ENCODE peak calls at places on chromosomes 3 and 15, in five cellular contexts. O is left ventricle myocardium inferior; F is neuronal stem cell; H is adrenal gland; N is CD4-positive, CD25-positive, alpha-beta regulatory T cell. B is an unnamed sample. For H3K36me3, the result is how much of the 10 kb centered on the place peaks cover.

GRCh38 chr3:61269460-61269859 is 18.2 kb upstream of the FHIT start:
- DNase-seq in O (no peak), F (no peak), H (no peak), N (no peak), B (no peak)

GRCh38 chr3:177624523-177625495 is 427.5 kb upstream of the TBL1XR1 start:
- DNase-seq in O (no peak), F (no peak), H (no peak), N (peak), B (no peak)

GRCh38 chr3:6679510-6679909 is 181.4 kb upstream of the GRM7 start:
- DNase-seq in O (no peak), F (no peak), H (no peak), N (no peak), B (no peak)

GRCh38 chr3:154430014-154430413 is at the start of gene GPR149:
- DNase-seq in O (no peak), F (no peak), H (no peak), N (no peak), B (peak)

GRCh38 chr3:149494022-149494758 is 19.7 kb downstream of the TM4SF4 start:
- DNase-seq in O (no peak), F (peak), H (peak), N (peak), B (peak)

GRCh38 chr3:11411956-11412355 is 139.8 kb downstream of the ATG7 start:
- DNase-seq in O (no peak), F (no peak), H (no peak), N (no peak), B (no peak)

GRCh38 chr3:184229424-184230080 is at the start of gene VWA5B2:
- DNase-seq in O (peak), F (peak), H (peak), N (peak), B (peak)

GRCh38 chr3:85567074-85567676 is 608.4 kb downstream of the CADM2 start:
- DNase-seq in O (peak), F (peak), H (peak), N (no peak), B (peak)

GRCh38 chr15:70524470-70524869 is 238.9 kb downstream of the UACA start:
- DNase-seq in O (no peak), F (no peak), H (no peak), N (no peak), B (no peak)

GRCh38 chr3:119856695-119857094 is 74.8 kb downstream of the NR1I2 start:
- DNase-seq in O (no peak), F (no peak), H (no peak), N (no peak), B (no peak)

GRCh38 chr3:113897373-113897777 is 50.4 kb upstream of the ZDHHC23 start:
- DNase-seq in O (no peak), F (no peak), H (no peak), N (no peak), B (no peak)

GRCh38 chr3:131688370-131688769 is 185.6 kb upstream of the MRPL3 start:
- DNase-seq in O (no peak), F (no peak), H (no peak), N (no peak), B (no peak)

GRCh38 chr3:133408961-133409360 is 9.1 kb downstream of the BFSP2 start:
- DNase-seq in O (no peak), F (no peak), H (no peak), N (no peak), B (no peak)

GRCh38 chr3:151923901-151924300 is 50.5 kb downstream of the SUCNR1 start:
- DNase-seq in O (no peak), F (no peak), H (no peak), N (no peak), B (no peak)

GRCh38 chr3:183826854-183827253 is 1.5 kb upstream of the MAP6D1 start:
- DNase-seq in O (no peak), F (no peak), H (no peak), N (no peak), B (no peak)

GRCh38 chr3:192010490-192010889 is 549.5 kb downstream of the PYDC2 start:
- DNase-seq in O (no peak), F (no peak), H (no peak), N (no peak), B (no peak)

GRCh38 chr15:99962006-99962561 is 228.8 kb upstream of the LYSMD4 start:
- DNase-seq in O (no peak), F (no peak), H (peak), N (no peak), B (no peak)

GRCh38 chr15:52186651-52187486 is 4.3 kb downstream of the GNB5 start:
- DNase-seq in O (no peak), F (no peak), H (peak), N (no peak), B (peak)

GRCh38 chr3:8542190-8542980 is 40.8 kb downstream of the LMCD1 start:
- DNase-seq in O (no peak), F (no peak), H (no peak), N (no peak), B (no peak)

GRCh38 chr15:66098019-66098363 is 155.6 kb downstream of the MEGF11 start:
- DNase-seq in O (no peak), F (no peak), H (no peak), N (no peak), B (no peak)

GRCh38 chr3:123552095-123552714 is 32.6 kb downstream of the HACD2 start:
- DNase-seq in O (no peak), F (no peak), H (no peak), N (no peak), B (no peak)

GRCh38 chr3:123547881-123548534 is 36.8 kb downstream of the HACD2 start:
- DNase-seq in O (no peak), F (no peak), H (no peak), N (no peak), B (peak)

GRCh38 chr3:123543950-123544349 is 40.9 kb downstream of the HACD2 start:
- DNase-seq in O (no peak), F (no peak), H (no peak), N (no peak), B (no peak)

GRCh38 chr3:123540285-123540684 is 44.6 kb downstream of the HACD2 start:
- DNase-seq in O (no peak), F (no peak), H (no peak), N (no peak), B (no peak)

DNA sequence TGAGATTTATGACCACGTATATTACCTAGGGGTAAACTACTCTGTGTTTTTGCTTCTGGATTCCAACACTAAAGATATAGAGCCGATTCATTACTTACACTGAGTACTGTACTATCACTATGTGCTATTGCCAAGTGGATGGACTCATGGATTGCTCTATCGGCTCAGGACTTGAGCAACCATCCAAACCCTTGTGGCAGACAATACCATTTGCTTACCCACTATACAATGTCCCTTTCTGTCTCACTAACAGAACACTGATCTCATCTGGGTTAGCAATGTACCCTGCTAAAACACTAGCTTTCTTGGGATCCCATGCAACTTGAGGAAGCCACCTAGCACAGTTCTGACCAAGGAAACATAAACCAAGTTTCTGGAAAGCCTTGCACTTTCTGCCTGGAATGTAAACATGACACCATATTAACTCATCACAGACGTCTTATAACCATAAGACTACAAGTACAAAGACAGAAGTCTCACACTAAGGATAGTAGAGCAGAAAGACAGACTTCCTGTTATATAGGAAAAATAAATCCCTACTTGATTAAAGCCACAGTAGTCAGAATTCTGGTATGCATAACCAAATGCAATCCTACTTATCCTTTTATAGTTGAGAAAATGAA is 38.6 kb downstream of the HACD2 start:
- DNase-seq in O (no peak), F (no peak), H (no peak), N (no peak), B (no peak)
- H3K36me3 ChIP-seq in O (under half), F (under half), H (under half), N (under half), B (under half)

GRCh38 chr3:73009750-73010149 is 13.1 kb downstream of the PPP4R2 start:
- DNase-seq in O (no peak), F (no peak), H (no peak), N (no peak), B (no peak)

GRCh38 chr3:73009008-73009407 is 12.4 kb downstream of the PPP4R2 start:
- DNase-seq in O (no peak), F (no peak), H (no peak), N (no peak), B (no peak)

GRCh38 chr3:73010158-73010557 is 13.5 kb downstream of the PPP4R2 start:
- DNase-seq in O (no peak), F (no peak), H (peak), N (no peak), B (peak)

GRCh38 chr3:73004316-73004715 is 7.7 kb downstream of the PPP4R2 start:
- DNase-seq in O (no peak), F (no peak), H (no peak), N (no peak), B (no peak)

GRCh38 chr3:73007992-73008712 is 11.5 kb downstream of the PPP4R2 start:
- DNase-seq in O (no peak), F (no peak), H (no peak), N (no peak), B (no peak)
- H3K36me3 ChIP-seq in O (under half), F (under half), H (under half), N (under half), B (under half)

GRCh38 chr3:52473031-52473430 is 17.6 kb downstream of the NISCH start:
- DNase-seq in O (no peak), F (no peak), H (peak), N (no peak), B (no peak)
- H3K36me3 ChIP-seq in O (half or more), F (half or more), H (half or more), N (half or more), B (under half)

DNA sequence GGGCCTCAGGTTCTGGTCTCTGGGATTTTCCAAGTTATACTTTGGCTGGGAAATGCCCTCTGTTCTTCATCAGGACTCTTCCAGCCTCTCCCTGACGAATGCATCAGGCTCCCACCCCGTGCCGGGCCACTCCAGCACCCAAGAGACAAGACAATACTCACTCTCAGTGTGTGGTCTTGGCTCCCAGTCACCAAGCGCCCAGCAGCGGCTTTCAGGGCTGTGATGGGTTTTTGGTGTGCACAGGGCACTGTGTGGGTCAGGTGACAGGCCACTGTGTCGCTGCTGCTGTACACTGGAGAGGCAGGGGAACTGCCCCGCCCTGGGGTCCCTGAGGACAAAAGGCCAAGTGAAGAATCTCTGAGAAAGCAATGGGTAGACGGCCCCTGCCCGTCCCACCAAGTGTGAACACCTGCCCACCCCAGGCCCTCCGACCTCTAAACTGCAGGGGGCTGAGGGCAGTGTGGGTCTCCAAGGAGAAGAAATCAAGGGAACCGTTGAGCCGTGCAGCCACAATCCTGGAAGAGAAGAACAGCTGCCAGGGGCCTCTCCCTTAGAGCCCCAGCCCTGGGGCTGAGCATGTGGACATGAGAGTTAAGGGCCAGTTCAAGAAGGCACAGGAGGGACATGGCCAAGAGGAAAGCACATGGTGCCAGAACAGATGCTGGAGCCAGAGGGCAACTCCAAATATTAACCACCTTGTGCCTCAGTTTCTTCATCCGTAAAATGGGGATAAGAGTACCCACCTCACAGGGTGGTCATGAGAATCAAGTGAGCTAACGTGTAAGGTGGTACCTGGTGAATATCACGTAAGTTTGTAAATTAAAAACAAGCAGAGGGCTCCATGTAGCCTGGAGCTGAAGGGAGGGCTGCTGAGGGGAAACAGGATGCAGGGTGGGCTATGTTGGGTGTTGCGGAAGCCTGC is 34.1 kb downstream of the PTPN23 start:
- DNase-seq in O (no peak), F (no peak), H (no peak), N (no peak), B (no peak)
- H3K36me3 ChIP-seq in O (half or more), F (half or more), H (half or more), N (half or more), B (under half)

DNA sequence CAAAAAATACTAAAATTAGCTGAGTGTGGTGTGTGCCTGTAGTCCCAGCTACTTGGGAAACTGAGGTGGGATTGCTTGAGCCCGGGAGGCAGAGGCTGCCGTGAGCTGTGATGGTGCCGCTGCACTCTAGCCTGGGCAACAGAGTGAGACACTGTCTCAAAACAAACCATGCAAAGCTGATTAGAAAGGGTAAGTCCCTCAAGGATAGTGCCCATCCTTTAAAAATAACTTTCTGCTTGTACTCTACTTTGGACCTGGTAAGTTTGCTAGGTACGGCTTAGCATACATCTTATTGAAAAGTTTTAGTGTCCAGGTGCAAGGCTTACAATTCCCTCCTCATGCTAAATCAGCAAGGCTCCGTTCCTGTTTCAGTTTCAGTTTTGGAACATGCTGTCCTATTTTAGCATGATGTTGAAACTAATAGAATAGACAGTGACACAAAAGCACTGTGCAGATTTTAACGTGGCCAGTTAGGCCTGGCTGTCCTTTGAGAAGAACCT is 21.4 kb downstream of the FEM1B start:
- DNase-seq in O (no peak), F (no peak), H (no peak), N (peak), B (peak)
- H3K36me3 ChIP-seq in O (under half), F (under half), H (under half), N (under half), B (under half)

GRCh38 chr15:74449066-74449465 is 11.9 kb downstream of the UBL7 start:
- DNase-seq in O (no peak), F (no peak), H (no peak), N (no peak), B (no peak)

GRCh38 chr15:74451861-74452835 is 8.8 kb downstream of the UBL7 start:
- DNase-seq in O (no peak), F (no peak), H (no peak), N (no peak), B (no peak)

GRCh38 chr15:74453925-74454763 is 6.8 kb downstream of the UBL7 start:
- DNase-seq in O (no peak), F (no peak), H (no peak), N (no peak), B (no peak)

GRCh38 chr15:74449643-74450205 is 11.2 kb downstream of the UBL7 start:
- DNase-seq in O (no peak), F (no peak), H (no peak), N (no peak), B (no peak)

GRCh38 chr15:74451322-74451721 is 9.6 kb downstream of the UBL7 start:
- DNase-seq in O (no peak), F (no peak), H (no peak), N (no peak), B (no peak)
- H3K36me3 ChIP-seq in O (half or more), F (under half), H (half or more), N (half or more), B (under half)

GRCh38 chr3:179414804-179415203 is 36.5 kb downstream of the GNB4 start:
- DNase-seq in O (no peak), F (no peak), H (no peak), N (no peak), B (no peak)

GRCh38 chr3:179418610-179419009 is 32.7 kb downstream of the GNB4 start:
- DNase-seq in O (no peak), F (no peak), H (no peak), N (no peak), B (no peak)

GRCh38 chr3:179421500-179421899 is 29.8 kb downstream of the GNB4 start:
- DNase-seq in O (no peak), F (no peak), H (peak), N (no peak), B (peak)

GRCh38 chr3:179415377-179415776 is 35.9 kb downstream of the GNB4 start:
- DNase-seq in O (no peak), F (no peak), H (no peak), N (no peak), B (no peak)

DNA sequence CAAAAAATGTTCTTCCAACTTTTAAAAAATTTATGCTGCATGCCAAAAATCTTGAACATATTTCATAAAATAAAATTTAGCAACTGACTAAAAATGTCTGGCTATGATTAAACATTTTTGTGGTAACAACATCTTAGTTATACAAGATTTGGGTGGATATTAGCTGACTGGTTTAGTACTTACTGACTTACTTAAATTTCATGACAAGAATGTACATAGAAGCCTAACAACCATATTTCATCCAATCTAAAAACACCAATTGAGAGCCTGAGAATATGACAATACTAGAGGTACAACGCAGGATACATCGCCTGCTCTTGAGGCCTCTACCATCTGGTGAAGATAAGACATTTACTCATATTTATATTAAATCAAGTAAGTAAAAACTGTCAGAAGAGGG is 34.6 kb downstream of the GNB4 start:
- DNase-seq in O (no peak), F (no peak), H (no peak), N (no peak), B (no peak)
- H3K36me3 ChIP-seq in O (under half), F (under half), H (under half), N (under half), B (under half)

DNA sequence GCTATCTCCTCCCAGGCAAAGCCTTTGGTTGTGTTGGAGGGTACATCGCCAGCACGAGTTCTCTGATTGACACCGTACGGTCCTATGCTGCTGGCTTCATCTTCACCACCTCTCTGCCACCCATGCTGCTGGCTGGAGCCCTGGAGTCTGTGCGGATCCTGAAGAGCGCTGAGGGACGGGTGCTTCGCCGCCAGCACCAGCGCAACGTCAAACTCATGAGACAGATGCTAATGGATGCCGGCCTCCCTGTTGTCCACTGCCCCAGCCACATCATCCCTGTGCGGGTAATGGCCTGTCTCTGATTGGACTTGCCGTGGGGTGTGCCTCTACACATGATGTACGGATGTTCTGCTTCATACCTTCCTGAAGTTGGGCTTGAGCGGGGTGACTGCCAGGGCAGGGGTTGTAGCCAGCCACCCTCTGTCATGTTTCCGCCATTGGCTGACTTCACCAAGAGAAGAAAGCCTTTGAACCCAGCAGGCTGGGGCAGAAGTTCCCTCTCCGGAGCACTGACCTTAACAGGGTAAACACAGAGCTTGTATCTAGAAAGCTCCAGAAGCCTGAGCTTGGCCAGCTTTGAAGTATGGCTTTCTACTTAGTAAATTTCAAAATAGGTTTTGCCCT is 13.4 kb downstream of the ALAS1 start:
- DNase-seq in O (no peak), F (no peak), H (no peak), N (no peak), B (no peak)
- H3K36me3 ChIP-seq in O (half or more), F (half or more), H (half or more), N (half or more), B (under half)

GRCh38 chr3:186802701-186803100 is 3.6 kb downstream of the RFC4 start:
- DNase-seq in O (no peak), F (no peak), H (no peak), N (no peak), B (no peak)
- H3K36me3 ChIP-seq in O (under half), F (under half), H (under half), N (under half), B (under half)